ENCODE peak calls at places on chromosomes 5 and 9, in eight cellular contexts. Z is kidney tubule cell; B is activated naive CD4-positive, alpha-beta T cell; S is activated CD8-positive, alpha-beta memory T cell treated with anti-CD3 and anti-CD28 coated beads for 1 hour; Y is stimulated activated CD4-positive, alpha-beta T cell treated with anti-CD3 and anti-CD28 coated beads, TNF-alpha, amount 100 ng/mL, for 48 hours; L is HuH-7.5; X is stimulated activated CD8-positive, alpha-beta memory T cell treated with anti-CD3 and anti-CD28 coated beads, Interleukin-12 subunit alpha, Interleukin-12 subunit beta, amount 100 ng/mL, for 4 hours; J is ovary. D is an unnamed sample.

GRCh38 chr9:5336683-5337082 is 3.0 kb downstream of the RLN1 start:
- DNase-seq in Z (no peak), B (no peak), S (no peak), Y (no peak), L (no peak), X (no peak), J (no peak), D (peak; percentile 26)

GRCh38 chr5:158886086-158886485 is 213.6 kb downstream of the EBF1 start:
- DNase-seq in Z (no peak), B (no peak), S (no peak), Y (no peak), L (no peak), X (no peak), J (no peak), D (no peak)

GRCh38 chr9:115633099-115633498 is 515.1 kb upstream of the TNC start:
- DNase-seq in Z (peak; percentile 48), B (no peak), S (no peak), Y (no peak), L (no peak), X (no peak), J (no peak), D (no peak)

GRCh38 chr5:433836-434235 is 9.1 kb upstream of the EXOC3 start:
- DNase-seq in Z (no peak), B (no peak), S (no peak), Y (no peak), L (no peak), X (no peak), J (peak; percentile 8), D (no peak)

GRCh38 chr5:130385619-130386018 is 481.4 kb downstream of the CHSY3 start:
- DNase-seq in Z (no peak), B (no peak), S (no peak), Y (no peak), L (no peak), X (no peak), J (no peak), D (no peak)

GRCh38 chr5:137442660-137443059 is 56.5 kb downstream of the SPOCK1 start:
- DNase-seq in Z (no peak), B (no peak), S (no peak), Y (no peak), L (no peak), X (no peak), J (no peak), D (no peak)

GRCh38 chr5:89988998-89989690 is 420.4 kb downstream of the CETN3 start:
- DNase-seq in Z (no peak), B (no peak), S (no peak), Y (no peak), L (no peak), X (no peak), J (no peak), D (no peak)

GRCh38 chr5:111360173-111360572 is 136.0 kb downstream of the CAMK4 start:
- DNase-seq in Z (no peak), B (no peak), S (no peak), Y (no peak), L (no peak), X (no peak), J (no peak), D (no peak)

GRCh38 chr5:61449756-61450155 is 117.7 kb downstream of the ZSWIM6 start:
- DNase-seq in Z (peak; percentile 65), B (no peak), S (no peak), Y (no peak), L (no peak), X (no peak), J (no peak), D (no peak)

GRCh38 chr5:80143491-80143890 is 108.3 kb downstream of the THBS4 start:
- DNase-seq in Z (no peak), B (no peak), S (no peak), Y (no peak), L (no peak), X (no peak), J (no peak), D (no peak)

GRCh38 chr9:94174164-94174563 is 84.9 kb upstream of the ZNF169 start:
- DNase-seq in Z (no peak), B (no peak), S (no peak), Y (no peak), L (no peak), X (no peak), J (no peak), D (no peak)

GRCh38 chr9:3455712-3456111 is 70.1 kb downstream of the RFX3 start:
- DNase-seq in Z (no peak), B (no peak), S (no peak), Y (no peak), L (no peak), X (no peak), J (no peak), D (no peak)

GRCh38 chr5:160439205-160439600 is 17.5 kb downstream of the PTTG1 start:
- DNase-seq in Z (peak; percentile 83), B (peak; percentile 81), S (peak; percentile 70), Y (peak; percentile 85), L (peak; percentile 72), X (peak; percentile 82), J (peak; percentile 82), D (peak; percentile 90)

GRCh38 chr5:23223846-23224245 is 283.6 kb upstream of the PRDM9 start:
- DNase-seq in Z (peak; percentile 19), B (no peak), S (no peak), Y (no peak), L (no peak), X (no peak), J (no peak), D (no peak)

GRCh38 chr5:52987711-52988329 is 1.3 kb upstream of the ITGA2 start:
- DNase-seq in Z (peak; percentile 98), B (no peak), S (no peak), Y (no peak), L (peak; percentile 7), X (no peak), J (no peak), D (no peak)

GRCh38 chr5:141814064-141814982 is 63.9 kb downstream of the PCDH1 start:
- DNase-seq in Z (peak; percentile 60), B (peak; percentile 24), S (no peak), Y (peak; percentile 18), L (peak; percentile 73), X (no peak), J (no peak), D (peak; percentile 17)

GRCh38 chr9:85617271-85617670 is 124.5 kb downstream of the AGTPBP1 start:
- DNase-seq in Z (no peak), B (no peak), S (no peak), Y (no peak), L (no peak), X (no peak), J (no peak), D (no peak)

GRCh38 chr5:61330341-61330878 is 1.6 kb upstream of the ZSWIM6 start:
- DNase-seq in Z (peak; percentile 74), B (no peak), S (no peak), Y (no peak), L (peak; percentile 31), X (no peak), J (peak; percentile 58), D (no peak)

GRCh38 chr5:171366645-171367044 is 21.0 kb upstream of the NPM1 start:
- DNase-seq in Z (no peak), B (no peak), S (no peak), Y (no peak), L (no peak), X (no peak), J (no peak), D (no peak)

GRCh38 chr9:10232352-10232930 is 380.4 kb downstream of the PTPRD start:
- DNase-seq in Z (no peak), B (no peak), S (no peak), Y (no peak), L (no peak), X (no peak), J (no peak), D (no peak)

D was measured in activated CD4-positive, alpha-beta T cell treated with anti-CD3 and anti-CD28 coated beads, Interleukin-2, amount 50 U/mL, for 1 hour.